ENCODE peak calls at places on chromosomes 11 and 22, in ten cellular contexts. L is cerebellar cortex; C is central memory CD4-positive, alpha-beta T cell; F is thoracic aorta; I is PC-3; E is activated T-helper 1 cell treated with Interleukin-2 at 50 U/mL for 16 hours; S is aorta; D is choroid plexus epithelial cell; V is mucosa of gallbladder; K is activated CD8-positive, alpha-beta memory T cell treated with anti-CD3 and anti-CD28 coated beads, Interleukin-2, amount 10 ng/mL, durations not matched to agents 7 days and 5 days. P is an unnamed sample.

GRCh38 chr22:46430961-46431838 is 95.7 kb downstream of the TRMU start:
- DNase-seq in K (no peak), L (no peak), F (no peak), D (no peak), S (no peak), E (no peak), V (no peak), I (no peak), C (no peak), P (no peak)

GRCh38 chr11:63641727-63642126 is 27.5 kb upstream of the PLAAT3 start:
- DNase-seq in I (no peak), F (no peak), V (no peak), K (no peak), C (no peak), S (no peak), D (peak), L (no peak), E (no peak), P (no peak)

GRCh38 chr11:114928260-114928870 is 250.0 kb downstream of the NXPE2 start:
- DNase-seq in C (no peak), V (no peak), D (no peak), E (no peak), I (no peak), F (no peak), L (peak), K (no peak), S (no peak), P (no peak)

GRCh38 chr11:44613081-44613628 is 47.7 kb downstream of the CD82 start:
- DNase-seq in K (no peak), L (no peak), F (no peak), C (no peak), E (no peak), I (no peak), S (no peak), V (no peak), D (no peak), P (no peak)

GRCh38 chr11:109939176-109939810 is 153.9 kb upstream of the ZC3H12C start:
- DNase-seq in F (no peak), K (no peak), L (peak), E (no peak), D (peak), I (peak), V (peak), C (no peak), S (no peak), P (no peak)

GRCh38 chr11:12723410-12724297 is 49.4 kb downstream of the TEAD1 start:
- DNase-seq in E (no peak), D (peak), K (no peak), I (peak), C (no peak), F (no peak), S (no peak), V (peak), L (no peak), P (no peak)

GRCh38 chr11:79440451-79441158 is at the start of gene TENM4:
- DNase-seq in K (no peak), F (peak), I (peak), V (peak), S (peak), L (peak), C (no peak), D (peak), E (no peak), P (peak)

GRCh38 chr11:40380871-40381270 is 1078.6 kb downstream of the LRRC4C start:
- DNase-seq in S (no peak), E (no peak), D (no peak), F (no peak), C (no peak), V (no peak), I (no peak), K (no peak), L (no peak), P (no peak)

GRCh38 chr11:26143553-26144308 is 188.2 kb upstream of the ANO3 start:
- DNase-seq in I (peak), D (peak), E (no peak), V (no peak), C (no peak), F (no peak), K (no peak), S (no peak), L (no peak), P (no peak)

GRCh38 chr11:44005956-44006355 is 41.8 kb upstream of the ACCSL start:
- DNase-seq in C (no peak), I (no peak), K (peak), F (no peak), L (no peak), E (no peak), V (no peak), S (no peak), D (no peak), P (no peak)

GRCh38 chr11:47565340-47566165 is at the start of gene PTPMT1:
- DNase-seq in L (no peak), C (peak), S (peak), F (no peak), K (peak), I (peak), E (peak), D (peak), V (peak), P (no peak)